ENCODE peak calls at places on chromosomes 6 and 20, in ten cellular contexts. D, V, A, Q, I, U, F, B, E and W are unnamed samples.

GRCh38 chr20:19304389-19304788 is 91.9 kb downstream of the SLC24A3 start:
- DNase-seq in F (no peak), B (no peak), E (no peak), D (no peak), Q (no peak), A (no peak), V (no peak), U (no peak), I (no peak), W (no peak)

GRCh38 chr6:117568831-117569434 is 33.4 kb downstream of the GOPC start:
- DNase-seq in D (no peak), I (no peak), V (no peak), E (no peak), B (no peak), A (no peak), Q (no peak), U (no peak), F (no peak), W (no peak)

GRCh38 chr6:85561750-85562357 is 31.8 kb downstream of the SNX14 start:
- DNase-seq in E (no peak), D (no peak), A (no peak), U (peak), B (no peak), F (no peak), V (no peak), Q (no peak), I (no peak), W (no peak)

GRCh38 chr20:25283221-25283951 is 35.5 kb downstream of the PYGB start:
- DNase-seq in A (peak), V (no peak), Q (no peak), B (no peak), D (no peak), I (no peak), E (peak), U (no peak), F (peak), W (no peak)

GRCh38 chr20:1122388-1123315 is 4.2 kb downstream of the PSMF1 start:
- DNase-seq in Q (peak), U (peak), D (no peak), F (peak), A (peak), E (peak), I (no peak), V (no peak), B (no peak), W (no peak)

GRCh38 chr6:30612687-30613248 is 4.3 kb downstream of the PPP1R10 start:
- DNase-seq in A (no peak), D (no peak), V (no peak), B (no peak), I (no peak), E (no peak), Q (no peak), U (peak), F (no peak), W (no peak)

GRCh38 chr6:167214216-167214615 is 56.4 kb upstream of the GPR31 start:
- DNase-seq in I (no peak), F (no peak), Q (no peak), U (no peak), B (no peak), D (no peak), V (no peak), A (no peak), E (no peak), W (no peak)

GRCh38 chr6:137297887-137298286 is 78.7 kb upstream of the IFNGR1 start:
- DNase-seq in I (peak), E (peak), Q (no peak), B (no peak), U (peak), V (no peak), F (peak), A (no peak), D (no peak), W (no peak)

GRCh38 chr20:8431538-8432434 is 299.7 kb downstream of the PLCB1 start:
- DNase-seq in D (no peak), U (no peak), E (peak), B (no peak), Q (peak), F (peak), V (no peak), I (no peak), A (no peak), W (no peak)

GRCh38 chr6:148857817-148858390 is 111.1 kb downstream of the UST start:
- DNase-seq in Q (no peak), U (peak), F (no peak), V (no peak), E (no peak), A (no peak), D (no peak), B (no peak), I (no peak), W (no peak)

GRCh38 chr6:119284861-119285521 is 64.6 kb downstream of the MAN1A1 start:
- DNase-seq in U (no peak), V (no peak), A (no peak), Q (no peak), D (no peak), E (no peak), B (no peak), F (no peak), I (no peak), W (no peak)

GRCh38 chr6:123967900-123968299 is 164.2 kb downstream of the NKAIN2 start:
- DNase-seq in D (no peak), E (no peak), Q (no peak), A (no peak), B (no peak), V (no peak), U (no peak), F (no peak), I (no peak), W (no peak)

GRCh38 chr6:150119256-150119655 is 23.6 kb upstream of the PPP1R14C start:
- DNase-seq in F (no peak), A (no peak), E (no peak), I (no peak), Q (no peak), U (no peak), B (no peak), V (no peak), D (no peak), W (no peak)

GRCh38 chr20:208937-209566 is 18.0 kb upstream of the DEFB129 start:
- DNase-seq in F (peak), V (peak), I (no peak), B (peak), Q (no peak), A (no peak), U (peak), D (no peak), E (no peak), W (peak)

GRCh38 chr20:35681953-35682352 is 17.2 kb downstream of the NFS1 start:
- DNase-seq in E (no peak), U (no peak), I (no peak), F (no peak), B (no peak), D (no peak), A (no peak), Q (no peak), V (no peak), W (no peak)

GRCh38 chr6:107668826-107669474 is 155.2 kb downstream of the SCML4 start:
- DNase-seq in E (no peak), V (no peak), B (no peak), D (peak), A (no peak), U (no peak), Q (no peak), F (no peak), I (no peak), W (no peak)

GRCh38 chr6:109456710-109457595 is 1.4 kb upstream of the MICAL1 start:
- DNase-seq in I (no peak), A (peak), Q (peak), D (no peak), E (peak), B (no peak), U (peak), V (no peak), F (peak), W (no peak)

GRCh38 chr20:11569163-11569562 is 348.5 kb upstream of the BTBD3 start:
- DNase-seq in D (no peak), U (no peak), Q (no peak), I (peak), V (no peak), B (no peak), E (peak), F (no peak), A (no peak), W (no peak)

GRCh38 chr6:35368038-35368887 is 25.9 kb downstream of the PPARD start:
- DNase-seq in I (no peak), Q (no peak), D (no peak), A (no peak), E (no peak), F (no peak), B (peak), U (peak), V (no peak), W (no peak)

GRCh38 chr6:80638222-80639055 is 532.0 kb downstream of the BCKDHB start:
- DNase-seq in A (peak), Q (peak), V (peak), B (peak), F (peak), E (no peak), I (peak), U (peak), D (no peak), W (peak)

GRCh38 chr6:43334466-43335095 is 26.0 kb upstream of the CRIP3 start:
- DNase-seq in I (peak), E (no peak), A (no peak), V (peak), U (peak), F (peak), B (peak), Q (no peak), D (no peak), W (peak)

GRCh38 chr20:39706089-39706721 is 744.1 kb downstream of the DHX35 start:
- DNase-seq in E (peak), A (no peak), U (no peak), B (no peak), D (no peak), Q (peak), F (no peak), I (no peak), V (no peak), W (no peak)

GRCh38 chr6:67459556-67459955 is 1175.5 kb upstream of the ADGRB3 start:
- DNase-seq in Q (no peak), E (no peak), U (no peak), I (no peak), D (no peak), B (no peak), F (no peak), A (no peak), V (no peak), W (no peak)

GRCh38 chr6:36701401-36701991 is 3.9 kb downstream of the RAB44 start:
- DNase-seq in F (no peak), I (no peak), E (no peak), A (no peak), B (no peak), V (no peak), U (no peak), D (no peak), Q (peak), W (peak)

GRCh38 chr20:46501961-46502360 is 11.4 kb downstream of the ZNF334 start:
- DNase-seq in A (no peak), E (no peak), B (no peak), F (no peak), I (no peak), Q (no peak), U (no peak), D (no peak), V (no peak), W (no peak)

GRCh38 chr6:166204852-166205650 is 37.4 kb upstream of the TBXT start:
- DNase-seq in I (no peak), F (no peak), E (no peak), B (no peak), D (no peak), A (no peak), U (no peak), V (no peak), Q (no peak), W (no peak)

GRCh38 chr6:166938150-166938549 is 18.2 kb downstream of the RNASET2 start:
- DNase-seq in V (no peak), B (no peak), A (no peak), F (no peak), E (no peak), D (no peak), Q (no peak), I (no peak), U (no peak), W (no peak)

GRCh38 chr20:58712823-58713731 is 20.5 kb downstream of the NPEPL1 start:
- DNase-seq in E (peak), V (no peak), Q (peak), D (peak), B (no peak), U (no peak), F (no peak), A (peak), I (no peak), W (no peak)

GRCh38 chr20:56989516-56989915 is 276.9 kb downstream of the BMP7 start:
- DNase-seq in Q (no peak), V (no peak), D (no peak), E (no peak), B (no peak), I (no peak), F (no peak), U (no peak), A (no peak), W (no peak)

GRCh38 chr20:58722877-58723627 is 30.5 kb downstream of the NPEPL1 start:
- DNase-seq in D (no peak), Q (no peak), U (no peak), A (no peak), B (no peak), V (no peak), F (no peak), I (no peak), E (no peak), W (no peak)

GRCh38 chr6:43644940-43645612 is at the start of gene RSPH9:
- DNase-seq in V (no peak), Q (peak), A (peak), I (peak), E (peak), D (peak), B (no peak), F (peak), U (peak), W (no peak)

GRCh38 chr6:125821825-125822281 is 31.1 kb downstream of the NCOA7 start:
- DNase-seq in D (no peak), F (no peak), Q (peak), E (no peak), I (no peak), U (no peak), V (no peak), A (no peak), B (no peak), W (no peak)

GRCh38 chr6:169844946-169845345 is 93.5 kb downstream of the ERMARD start:
- DNase-seq in U (no peak), Q (no peak), A (peak), V (no peak), E (no peak), D (no peak), B (no peak), F (no peak), I (no peak), W (no peak)

GRCh38 chr6:169841251-169841650 is 89.8 kb downstream of the ERMARD start:
- DNase-seq in A (peak), Q (no peak), V (no peak), D (no peak), U (no peak), F (no peak), B (no peak), I (no peak), E (no peak), W (no peak)

GRCh38 chr6:169843991-169844390 is 92.6 kb downstream of the ERMARD start:
- DNase-seq in V (no peak), A (peak), I (no peak), U (no peak), F (no peak), E (no peak), B (no peak), D (no peak), Q (no peak), W (no peak)

GRCh38 chr6:169841907-169842606 is 90.6 kb downstream of the ERMARD start:
- DNase-seq in U (no peak), B (no peak), Q (no peak), V (no peak), D (no peak), A (peak), I (no peak), F (no peak), E (no peak), W (no peak)

GRCh38 chr6:169843110-169843509 is 91.7 kb downstream of the ERMARD start:
- DNase-seq in F (no peak), B (no peak), Q (no peak), V (no peak), A (peak), I (no peak), D (no peak), E (no peak), U (no peak), W (no peak)
- TF ChIP-seq POLR2A in F (no peak), B (no peak), Q (no peak), V (no peak), A (no peak), I (no peak), D (no peak), E (no peak), U (no peak), W (no peak)

GRCh38 chr6:4937414-4937813 is 66.4 kb downstream of the RPP40 start:
- DNase-seq in F (no peak), B (no peak), I (no peak), V (no peak), D (no peak), A (no peak), Q (no peak), U (no peak), E (no peak), W (no peak)
- TF ChIP-seq POLR2A in F (no peak), B (no peak), I (no peak), V (no peak), D (no peak), A (no peak), Q (no peak), U (no peak), E (no peak), W (no peak)

DNA sequence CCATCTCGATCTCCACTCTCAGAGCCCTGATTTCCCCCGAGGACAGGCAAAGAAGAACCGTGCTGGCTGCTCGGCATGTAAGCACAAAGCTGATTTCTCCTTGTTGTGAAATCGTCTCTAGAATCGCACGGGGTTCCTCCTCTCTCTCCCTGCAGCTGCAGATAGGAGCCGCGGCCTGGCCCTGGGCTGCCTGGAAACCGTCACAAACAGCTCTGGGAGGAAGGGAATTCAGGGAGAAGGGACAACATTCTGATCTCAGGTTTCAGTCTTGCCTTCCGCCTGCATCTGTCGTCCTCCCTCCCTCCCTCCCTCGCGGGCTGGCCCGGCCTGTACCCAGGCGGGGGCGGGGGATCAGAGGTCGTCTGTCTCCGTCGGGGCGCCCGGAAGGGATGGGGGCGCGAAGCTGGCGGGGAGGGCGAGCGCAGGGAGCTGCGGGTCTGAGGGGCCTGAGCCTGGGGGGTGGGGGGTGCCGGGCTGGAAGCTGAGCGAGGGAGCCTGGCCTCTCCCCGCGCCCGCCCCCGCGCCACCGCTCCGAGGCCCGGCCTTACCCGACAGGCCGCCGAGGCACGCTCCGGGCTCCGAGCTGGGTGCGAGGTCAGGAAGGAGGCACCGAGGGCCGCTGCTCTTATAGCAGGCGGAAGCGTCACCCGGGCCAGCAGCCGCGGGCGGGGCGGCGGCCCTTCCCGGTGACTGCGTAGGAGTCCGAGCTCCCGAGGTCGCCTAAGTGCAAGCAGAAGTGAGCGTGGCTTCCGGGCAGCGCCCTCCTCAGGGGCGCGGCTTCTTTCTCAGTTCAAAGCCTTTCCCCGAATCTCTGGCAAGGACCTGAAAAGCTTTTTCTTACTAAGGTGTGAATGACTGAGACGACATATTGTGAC is at the start of gene SERPINB1:
- DNase-seq in D (no peak), U (peak), F (peak), E (peak), A (peak), Q (peak), B (peak), I (peak), V (peak), W (peak)
- TF ChIP-seq POLR2A in D (peak), U (peak), F (peak), E (no peak), A (peak), Q (peak), B (peak), I (peak), V (peak), W (peak)

GRCh38 chr6:135163440-135163738 is 17.7 kb upstream of the MYB start:
- DNase-seq in D (no peak), V (no peak), I (no peak), F (no peak), B (no peak), A (no peak), U (no peak), Q (no peak), E (no peak), W (no peak)
- TF ChIP-seq POLR2A in D (no peak), V (no peak), I (no peak), F (no peak), B (no peak), A (no peak), U (no peak), Q (no peak), E (no peak), W (no peak)